ENCODE peak calls at places on chromosome 17, in seven cellular contexts. U is stomach, J is SK-N-MC, C is breast epithelium, M is HL-60, Q is transverse colon, F is SK-N-SH. O is an unnamed sample.

GRCh38 chr17:82961366-82962162 is 117.8 kb upstream of the METRNL start:
- DNase-seq in J (no peak), U (peak), F (no peak), M (no peak), C (peak), Q (no peak), O (no peak)

GRCh38 chr17:81153340-81153803 is 11.9 kb upstream of the PVALEF start:
- DNase-seq in Q (no peak), U (no peak), F (peak), J (peak), M (peak), C (no peak), O (no peak)

GRCh38 chr17:6683081-6683684 is 30.0 kb downstream of the SLC13A5 start:
- DNase-seq in F (no peak), J (no peak), C (no peak), M (no peak), Q (no peak), U (peak), O (no peak)

GRCh38 chr17:57213180-57213825 is 43.0 kb upstream of the MSI2 start:
- DNase-seq in J (no peak), C (no peak), M (no peak), Q (no peak), F (no peak), U (no peak), O (no peak)

GRCh38 chr17:55453836-55454557 is 32.4 kb upstream of the MMD start:
- DNase-seq in C (no peak), J (no peak), U (no peak), M (no peak), F (no peak), Q (no peak), O (peak)

GRCh38 chr17:47652570-47652969 is 2.9 kb downstream of the KPNB1 start:
- DNase-seq in U (no peak), F (no peak), Q (no peak), J (no peak), C (no peak), M (no peak), O (no peak)

GRCh38 chr17:82097187-82097918 is 683 bp downstream of the FASN start:
- DNase-seq in J (no peak), F (peak), M (peak), U (peak), Q (peak), C (no peak), O (peak)

GRCh38 chr17:80859004-80859941 is 132.4 kb upstream of the CHMP6 start:
- DNase-seq in J (no peak), Q (peak), U (peak), M (no peak), F (peak), C (no peak), O (peak)

GRCh38 chr17:2253768-2254406 is 49.7 kb downstream of the SMG6 start:
- DNase-seq in J (no peak), M (no peak), C (no peak), U (no peak), Q (no peak), F (no peak), O (no peak)

GRCh38 chr17:27657620-27658019 is 26.6 kb downstream of the LGALS9 start:
- DNase-seq in C (no peak), M (no peak), Q (no peak), U (no peak), F (no peak), J (no peak), O (peak)

GRCh38 chr17:17411692-17412091 is 65.1 kb upstream of the MED9 start:
- DNase-seq in J (no peak), U (no peak), M (no peak), C (no peak), F (no peak), Q (no peak), O (no peak)

GRCh38 chr17:35968520-35969054 is 12.7 kb downstream of the CCL16 start:
- DNase-seq in Q (no peak), F (no peak), M (no peak), J (no peak), U (no peak), C (no peak), O (no peak)

GRCh38 chr17:82177761-82178498 is 34.7 kb downstream of the CCDC57 start:
- DNase-seq in F (no peak), U (no peak), C (no peak), Q (no peak), J (no peak), M (no peak), O (no peak)

GRCh38 chr17:42275527-42276358 is 448 bp downstream of the STAT5B start:
- DNase-seq in F (peak), M (no peak), Q (peak), C (no peak), J (no peak), U (no peak), O (peak)

GRCh38 chr17:17387017-17387416 is 83.8 kb downstream of the NT5M start:
- DNase-seq in Q (peak), C (no peak), M (no peak), F (no peak), U (no peak), J (no peak), O (no peak)

GRCh38 chr17:68096111-68096510 is 60.6 kb downstream of the KPNA2 start:
- DNase-seq in F (no peak), C (no peak), Q (no peak), M (no peak), U (no peak), J (no peak), O (no peak)

GRCh38 chr17:68155692-68156091 is 92.2 kb upstream of the AMZ2 start:
- DNase-seq in U (no peak), F (no peak), C (no peak), J (no peak), Q (no peak), M (no peak), O (no peak)

DNA sequence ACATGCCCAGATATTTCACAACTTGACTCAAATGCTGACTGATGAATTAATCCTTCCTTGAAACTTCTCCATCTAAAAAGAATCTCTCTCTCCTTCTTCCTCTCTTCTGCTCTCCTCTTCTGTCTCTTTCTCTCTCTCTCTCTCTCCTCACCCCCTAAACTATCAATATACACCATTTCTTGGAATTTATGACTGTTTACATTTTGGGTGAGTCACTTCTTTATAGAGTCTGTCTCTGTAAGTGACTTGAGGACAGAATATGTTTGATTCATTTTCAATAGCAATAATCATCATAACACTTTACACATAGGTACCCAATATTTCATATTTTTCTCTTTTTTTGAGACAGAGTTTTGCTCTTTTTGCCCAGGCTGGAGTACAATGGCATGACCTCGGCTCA is 15.3 kb downstream of the OR3A1 start:
- DNase-seq in J (no peak), M (no peak), F (no peak), U (no peak), C (no peak), Q (no peak), O (no peak)
- TF ChIP-seq POLR2AphosphoS5 in J (no peak), M (no peak), F (no peak), U (no peak), C (no peak), Q (no peak), O (no peak)

DNA sequence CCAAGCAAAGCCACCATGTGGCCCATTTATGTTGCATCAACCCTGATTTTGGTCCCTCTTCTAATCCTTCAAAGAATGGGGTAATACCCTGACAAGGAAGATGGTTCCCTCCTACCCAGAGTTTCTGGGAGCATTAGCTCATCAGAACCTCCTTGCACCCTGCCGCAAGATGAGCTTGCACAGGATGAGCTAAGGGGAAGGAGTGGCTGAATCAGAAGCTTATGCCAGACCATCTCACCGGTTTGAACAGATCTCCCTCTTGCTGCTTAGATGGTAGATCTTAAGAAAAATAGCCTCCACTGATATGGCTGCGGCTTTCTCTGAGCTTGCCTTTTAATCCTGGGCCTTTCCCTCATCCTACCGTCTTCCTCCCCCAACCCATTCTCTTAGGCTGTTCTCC is 175.1 kb downstream of the SOX9 start:
- DNase-seq in U (no peak), F (no peak), C (no peak), M (no peak), Q (no peak), J (no peak), O (no peak)
- H3K27ac ChIP-seq in U (no peak), F (no peak), C (no peak), M (no peak), Q (no peak), J (no peak), O (no peak)

DNA sequence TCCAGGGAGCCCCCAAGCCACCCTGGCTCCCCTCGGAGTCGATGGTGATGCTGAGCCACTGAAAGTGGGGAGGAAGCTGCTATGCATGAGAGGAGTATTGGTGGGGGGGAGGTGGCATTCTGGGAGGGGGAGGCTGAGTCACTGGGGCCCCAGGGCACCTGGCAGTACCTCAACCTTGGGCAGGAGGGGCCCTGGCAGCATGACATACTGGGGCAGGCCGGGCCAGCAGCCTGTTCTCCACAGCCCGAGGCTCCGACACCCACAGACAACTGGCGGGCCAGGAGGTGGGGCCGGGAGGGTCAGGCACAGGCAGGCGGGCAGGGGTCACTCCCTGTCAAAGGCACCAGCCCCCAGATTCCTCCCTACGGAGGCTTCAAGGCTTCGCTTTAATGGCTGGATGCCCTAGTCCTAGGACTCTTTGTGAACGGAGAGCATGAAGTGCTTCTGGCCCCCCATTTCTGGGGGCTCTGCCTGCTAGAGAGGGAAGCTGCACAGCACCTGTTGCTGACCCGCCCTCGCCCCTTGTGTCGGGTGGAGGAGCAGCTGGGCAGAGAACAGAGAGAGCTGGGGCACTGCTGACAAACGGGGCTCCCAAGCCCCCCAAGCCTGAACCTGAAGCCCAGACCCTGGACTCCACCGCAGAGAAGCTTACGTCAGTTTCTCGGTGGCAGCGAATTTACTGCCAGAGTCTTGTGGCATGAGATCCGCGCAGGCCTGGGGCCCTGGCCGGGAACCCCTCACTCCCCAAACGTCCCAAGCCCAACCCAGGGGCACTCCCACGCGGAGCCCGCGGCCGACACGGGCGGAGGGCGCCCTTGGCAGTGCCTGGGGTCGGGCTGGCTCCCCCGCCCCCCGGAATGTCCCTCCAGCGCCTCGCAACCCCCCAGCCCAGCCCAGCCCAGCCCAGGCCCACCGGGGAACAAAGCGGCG is 773 bp downstream of the CASKIN2 start:
- DNase-seq in Q (peak), F (peak), U (no peak), M (no peak), J (no peak), C (peak), O (peak)
- TF ChIP-seq POLR2AphosphoS5 in Q (no peak), F (no peak), U (no peak), M (no peak), J (no peak), C (no peak), O (no peak)

DNA sequence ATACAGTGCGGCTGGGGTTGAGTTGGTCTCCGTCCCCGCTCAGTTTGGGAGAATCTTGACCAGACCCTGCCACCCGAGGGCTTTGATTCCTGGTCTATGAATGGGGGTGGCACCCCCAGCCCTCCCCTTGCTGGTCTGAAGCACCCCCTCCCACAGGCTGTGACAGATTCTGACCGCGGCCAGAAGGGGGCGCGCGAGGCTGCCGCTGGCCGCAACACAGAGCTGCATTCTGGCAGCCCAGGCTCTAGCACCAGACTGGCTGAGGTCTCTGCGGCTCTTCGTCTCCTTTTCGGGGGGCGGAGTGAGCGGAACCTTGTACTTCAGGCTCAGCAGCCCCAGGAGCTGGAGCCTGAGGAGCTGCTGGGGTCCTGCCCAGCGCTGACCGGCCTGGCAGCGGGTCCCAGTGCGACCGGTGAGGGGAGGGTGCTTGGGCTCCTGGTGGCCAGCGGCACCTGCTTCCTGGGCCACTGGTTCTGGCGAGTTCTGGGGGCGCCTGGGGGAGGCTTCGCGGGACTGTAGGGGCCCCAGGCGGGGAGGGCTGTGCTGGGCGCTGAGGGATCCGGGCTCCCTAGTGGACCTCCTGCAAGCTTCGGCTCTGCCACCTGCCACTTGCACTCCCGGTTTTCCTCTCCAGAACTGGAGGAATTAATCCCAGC is 1011.6 kb downstream of the KCNJ18 start:
- DNase-seq in C (no peak), F (peak), U (no peak), Q (no peak), J (no peak), M (peak), O (no peak)
- H3K27ac ChIP-seq in C (no peak), F (no peak), U (no peak), Q (no peak), J (no peak), M (no peak), O (no peak)

GRCh38 chr17:51630101-51630671 is 369.8 kb downstream of the UTP18 start:
- DNase-seq in F (no peak), J (no peak), U (no peak), C (no peak), M (no peak), Q (no peak), O (peak)
- TF ChIP-seq POLR2AphosphoS5 in F (no peak), J (no peak), U (no peak), C (no peak), M (no peak), Q (no peak), O (no peak)

O was measured in GM23338.